ENCODE peak calls at places on chromosomes 6 and 20, in four cellular contexts. One of them, this sample, is unnamed.

GRCh38 chr20:63163171-63163570 is 52.8 kb downstream of the YTHDF1 start:
- DNase-seq in K562: no peak
- DNase-seq in WTC11: no peak
- DNase-seq in HepG2: no peak
- DNase-seq in this sample: no peak

GRCh38 chr6:36934868-36935267 is 19.7 kb upstream of the PI16 start:
- DNase-seq in WTC11: no peak
- DNase-seq in HepG2: no peak
- DNase-seq in K562: no peak
- DNase-seq in this sample: no peak

GRCh38 chr6:35082733-35083403 is 58.3 kb downstream of the TCP11 start:
- DNase-seq in WTC11: no peak
- DNase-seq in K562: no peak
- DNase-seq in HepG2: no peak
- DNase-seq in this sample: peak

GRCh38 chr6:80211295-80211694 is 104.8 kb downstream of the BCKDHB start:
- DNase-seq in K562: no peak
- DNase-seq in HepG2: no peak
- DNase-seq in WTC11: no peak
- DNase-seq in this sample: no peak

GRCh38 chr6:98839788-98840361 is 5.5 kb downstream of the POU3F2 start:
- DNase-seq in HepG2: peak
- DNase-seq in K562: no peak
- DNase-seq in WTC11: no peak
- DNase-seq in this sample: peak

GRCh38 chr20:60921021-60921622 is 330.9 kb upstream of the CDH4 start:
- DNase-seq in HepG2: peak
- DNase-seq in WTC11: no peak
- DNase-seq in K562: peak
- DNase-seq in this sample: no peak

GRCh38 chr20:58307270-58307669 is 2.2 kb upstream of the RAB22A start:
- DNase-seq in K562: no peak
- DNase-seq in HepG2: no peak
- DNase-seq in WTC11: no peak
- DNase-seq in this sample: no peak

GRCh38 chr20:35287509-35288324 is 3.1 kb upstream of the EIF6 start:
- DNase-seq in HepG2: no peak
- DNase-seq in K562: no peak
- DNase-seq in WTC11: no peak
- DNase-seq in this sample: no peak

GRCh38 chr6:152821525-152821924 is 70.9 kb downstream of the VIP start:
- DNase-seq in WTC11: no peak
- DNase-seq in HepG2: no peak
- DNase-seq in K562: no peak
- DNase-seq in this sample: no peak

GRCh38 chr6:45663181-45664180 is 285.7 kb upstream of the SUPT3H start:
- DNase-seq in WTC11: peak
- DNase-seq in HepG2: no peak
- DNase-seq in K562: no peak
- DNase-seq in this sample: no peak

GRCh38 chr6:161961046-161961445 is 687.2 kb upstream of the AGPAT4 start:
- DNase-seq in K562: no peak
- DNase-seq in WTC11: no peak
- DNase-seq in HepG2: no peak
- DNase-seq in this sample: no peak

GRCh38 chr6:18062733-18063132 is 59.7 kb downstream of the NHLRC1 start:
- DNase-seq in WTC11: no peak
- DNase-seq in HepG2: no peak
- DNase-seq in K562: no peak
- DNase-seq in this sample: no peak

GRCh38 chr6:156862711-156863110 is 85.5 kb downstream of the ARID1B start:
- DNase-seq in WTC11: no peak
- DNase-seq in K562: no peak
- DNase-seq in HepG2: no peak
- DNase-seq in this sample: no peak

GRCh38 chr20:46118481-46119020 is 437 bp downstream of the CD40 start:
- DNase-seq in WTC11: peak
- DNase-seq in K562: no peak
- DNase-seq in HepG2: no peak
- DNase-seq in this sample: no peak

GRCh38 chr6:100455230-100456124 is 9.2 kb downstream of the SIM1 start:
- DNase-seq in K562: no peak
- DNase-seq in HepG2: no peak
- DNase-seq in WTC11: peak
- DNase-seq in this sample: no peak

GRCh38 chr6:17964633-17965032 is 22.8 kb downstream of the KIF13A start:
- DNase-seq in HepG2: no peak
- DNase-seq in K562: no peak
- DNase-seq in WTC11: no peak
- DNase-seq in this sample: no peak

GRCh38 chr6:40427196-40427595 is 160.0 kb downstream of the LRFN2 start:
- DNase-seq in K562: no peak
- DNase-seq in HepG2: no peak
- DNase-seq in WTC11: no peak
- DNase-seq in this sample: no peak

GRCh38 chr6:36131517-36132220 is 1.4 kb downstream of the MAPK13 start:
- DNase-seq in HepG2: peak
- DNase-seq in K562: peak
- DNase-seq in WTC11: no peak
- DNase-seq in this sample: peak

GRCh38 chr20:35901678-35902544 is 52.4 kb downstream of the SCAND1 start:
- DNase-seq in WTC11: no peak
- DNase-seq in K562: peak
- DNase-seq in HepG2: peak
- DNase-seq in this sample: no peak

GRCh38 chr6:83180396-83180950 is 12.6 kb downstream of the PGM3 start:
- DNase-seq in WTC11: no peak
- DNase-seq in K562: no peak
- DNase-seq in HepG2: no peak
- DNase-seq in this sample: no peak

GRCh38 chr20:43538855-43539700 is 19.7 kb upstream of the SGK2 start:
- DNase-seq in K562: no peak
- DNase-seq in WTC11: no peak
- DNase-seq in HepG2: no peak
- DNase-seq in this sample: no peak

GRCh38 chr20:4625687-4626086 is 96.0 kb upstream of the PRND start:
- DNase-seq in HepG2: no peak
- DNase-seq in K562: no peak
- DNase-seq in WTC11: no peak
- DNase-seq in this sample: no peak

GRCh38 chr20:34040300-34041015 is 46.7 kb downstream of the RALY start:
- DNase-seq in HepG2: no peak
- DNase-seq in K562: no peak
- DNase-seq in WTC11: no peak
- DNase-seq in this sample: no peak

DNA sequence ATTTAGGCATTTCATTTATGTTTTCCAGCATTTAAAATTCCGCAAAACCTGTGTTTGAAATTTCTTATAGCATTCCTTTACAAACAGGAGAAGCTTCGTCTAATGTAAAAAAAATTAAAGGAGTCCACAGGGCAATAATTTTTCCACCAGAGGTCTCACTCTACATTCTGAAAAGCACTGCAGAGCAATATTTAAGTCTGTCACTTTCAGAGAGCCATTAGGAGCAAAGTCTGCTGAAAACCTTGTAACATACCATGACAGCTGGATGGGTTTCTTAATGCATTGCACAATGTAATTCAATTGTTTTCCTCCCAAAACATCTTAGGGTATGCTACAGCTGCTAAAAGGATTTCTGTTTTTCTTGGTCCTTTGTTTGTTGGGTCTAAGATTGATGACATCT is 18.0 kb downstream of the BAG2 start:
- DNase-seq in WTC11: no peak
- DNase-seq in HepG2: peak
- DNase-seq in K562: no peak
- DNase-seq in this sample: no peak
- TF ChIP-seq FOXJ3 in WTC11: no peak
- TF ChIP-seq FOXJ3 in HepG2: no peak
- TF ChIP-seq FOXJ3 in K562: no peak
- TF ChIP-seq FOXJ3 in this sample: no peak

DNA sequence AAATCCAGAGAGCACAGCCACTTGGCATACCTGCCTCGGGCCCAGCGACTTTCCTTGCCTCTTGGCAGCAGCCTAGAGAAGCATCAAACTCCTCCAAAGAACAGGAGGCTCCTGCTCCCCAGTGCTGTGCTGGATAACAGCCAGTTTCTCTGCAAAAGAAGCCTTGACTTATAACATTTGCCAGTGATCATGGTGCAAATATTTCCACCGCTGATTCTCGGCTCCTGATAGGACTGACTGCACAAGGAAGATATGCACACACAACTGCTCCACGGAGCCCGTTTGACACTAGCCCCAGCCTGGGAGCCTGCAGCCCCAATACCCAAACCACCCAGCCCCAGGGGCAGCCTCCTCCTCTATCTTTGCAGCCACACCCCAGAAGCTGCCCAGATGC is 17.5 kb downstream of the ACSS1 start:
- DNase-seq in HepG2: no peak
- DNase-seq in WTC11: no peak
- DNase-seq in K562: no peak
- DNase-seq in this sample: no peak
- TF ChIP-seq FOXJ3 in HepG2: no peak
- TF ChIP-seq FOXJ3 in WTC11: no peak
- TF ChIP-seq FOXJ3 in K562: no peak
- TF ChIP-seq FOXJ3 in this sample: no peak

DNA sequence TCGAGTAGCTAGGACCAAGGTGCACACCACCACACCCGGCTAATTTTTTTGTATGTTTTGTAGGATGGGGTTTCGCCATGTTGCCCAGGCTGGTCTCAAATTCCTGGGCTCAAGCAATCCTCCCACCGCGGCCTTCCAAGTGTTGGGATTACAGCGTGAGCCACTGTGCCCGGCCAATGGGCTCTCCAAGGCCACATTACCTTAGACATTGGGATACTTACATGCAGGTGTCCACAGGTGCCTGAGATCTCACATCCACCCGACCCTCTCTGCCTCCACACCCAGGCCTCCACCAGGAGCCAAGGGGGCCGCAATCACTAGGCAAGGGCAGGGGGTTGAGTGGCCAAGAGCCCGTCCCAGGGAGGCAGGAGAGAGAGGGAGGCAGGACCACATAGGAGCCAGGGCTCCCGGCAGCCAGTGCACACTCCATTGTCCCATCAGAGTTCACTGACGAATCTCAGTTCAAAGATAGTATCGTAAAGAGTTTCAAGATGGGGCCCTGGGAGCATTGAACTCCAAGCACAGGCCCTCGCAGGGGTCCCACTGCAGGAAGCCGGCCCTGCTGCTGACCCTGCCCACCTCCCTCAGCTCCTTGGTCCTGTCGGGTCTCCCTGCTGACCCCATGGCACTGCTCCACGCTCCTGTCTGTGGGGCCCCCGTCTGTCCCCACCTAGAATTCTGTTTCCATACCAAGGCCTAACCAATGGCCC is 55.3 kb downstream of the SSR1 start:
- DNase-seq in HepG2: no peak
- DNase-seq in WTC11: no peak
- DNase-seq in K562: no peak
- DNase-seq in this sample: no peak
- TF ChIP-seq FOXJ3 in HepG2: no peak
- TF ChIP-seq FOXJ3 in WTC11: no peak
- TF ChIP-seq FOXJ3 in K562: no peak
- TF ChIP-seq FOXJ3 in this sample: no peak

GRCh38 chr6:42742116-42742894 is 3.6 kb downstream of the TBCC start:
- DNase-seq in WTC11: no peak
- DNase-seq in HepG2: no peak
- DNase-seq in K562: no peak
- DNase-seq in this sample: peak
- TF ChIP-seq FOXJ3 in WTC11: no peak
- TF ChIP-seq FOXJ3 in HepG2: no peak
- TF ChIP-seq FOXJ3 in K562: no peak
- TF ChIP-seq FOXJ3 in this sample: no peak

GRCh38 chr20:59820204-59821041 is 113.0 kb downstream of the SYCP2 start:
- DNase-seq in HepG2: no peak
- DNase-seq in K562: no peak
- DNase-seq in WTC11: no peak
- DNase-seq in this sample: peak
- TF ChIP-seq FOXJ3 in HepG2: no peak
- TF ChIP-seq FOXJ3 in K562: no peak
- TF ChIP-seq FOXJ3 in WTC11: no peak
- TF ChIP-seq FOXJ3 in this sample: no peak

GRCh38 chr6:138605958-138606357 is 106.7 kb upstream of the NHSL1 start:
- DNase-seq in HepG2: no peak
- DNase-seq in K562: no peak
- DNase-seq in WTC11: no peak
- DNase-seq in this sample: no peak
- TF ChIP-seq FOXJ3 in HepG2: no peak
- TF ChIP-seq FOXJ3 in K562: no peak
- TF ChIP-seq FOXJ3 in WTC11: no peak
- TF ChIP-seq FOXJ3 in this sample: no peak

GRCh38 chr20:22576273-22576672 is 8.1 kb downstream of the FOXA2 start:
- DNase-seq in HepG2: peak
- DNase-seq in WTC11: no peak
- DNase-seq in K562: no peak
- DNase-seq in this sample: no peak
- TF ChIP-seq FOXJ3 in HepG2: no peak
- TF ChIP-seq FOXJ3 in WTC11: no peak
- TF ChIP-seq FOXJ3 in K562: no peak
- TF ChIP-seq FOXJ3 in this sample: no peak

DNA sequence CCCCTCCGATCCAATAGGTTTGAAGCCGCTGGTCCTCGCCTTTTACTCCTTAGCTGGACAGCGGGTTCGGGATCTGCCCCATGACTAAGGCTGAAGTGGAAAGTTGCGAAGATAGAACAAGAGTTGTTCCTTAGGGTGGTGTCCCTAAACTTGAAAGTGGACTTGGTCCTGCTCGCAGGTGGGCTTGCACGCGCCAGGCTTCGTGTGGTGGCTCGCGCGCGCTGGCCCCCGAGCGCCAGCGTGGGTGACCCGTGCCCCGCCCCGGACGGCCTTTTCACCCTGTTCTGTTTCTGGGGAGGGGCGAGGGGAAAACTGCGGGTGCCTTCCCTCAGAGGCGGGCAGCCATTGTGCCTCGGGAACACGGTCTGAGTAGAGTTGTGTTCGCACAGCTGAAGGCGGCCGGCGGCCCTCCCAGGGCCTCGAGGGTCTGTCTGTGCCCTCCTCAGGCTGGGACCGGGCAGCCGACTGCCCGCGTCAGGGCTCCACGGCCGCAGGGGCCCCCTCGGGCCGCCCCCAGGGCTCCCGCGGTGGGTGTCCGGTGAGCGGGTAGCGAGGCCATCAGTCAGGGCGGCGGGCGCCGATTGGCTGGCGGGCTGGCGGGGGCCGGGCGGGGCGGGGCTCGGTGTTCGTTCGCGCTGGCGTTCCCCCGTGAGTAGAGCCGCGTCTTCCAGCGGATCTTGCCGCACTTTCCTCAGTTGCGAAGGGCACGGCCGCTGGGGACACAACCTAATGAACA is 33.0 kb downstream of the RREB1 start:
- DNase-seq in WTC11: peak
- DNase-seq in K562: peak
- DNase-seq in HepG2: peak
- DNase-seq in this sample: peak
- TF ChIP-seq FOXJ3 in WTC11: no peak
- TF ChIP-seq FOXJ3 in K562: no peak
- TF ChIP-seq FOXJ3 in HepG2: no peak
- TF ChIP-seq FOXJ3 in this sample: no peak

This sample was measured in SK-N-SH.